ENCODE peak calls at places on chromosomes 6 and 20, in eight cellular contexts. H, Y, T, W, N, E, G and I are unnamed samples.

GRCh38 chr6:41100871-41101287 is 28.1 kb downstream of the NFYA start:
- DNase-seq in H (no peak), Y (no peak), T (no peak), W (peak), N (peak), E (no peak), G (no peak), I (no peak)

GRCh38 chr6:112595201-112595600 is 248.1 kb downstream of the RFPL4B start:
- DNase-seq in H (no peak), Y (no peak), T (no peak), W (no peak), N (no peak), E (no peak), G (no peak), I (no peak)

GRCh38 chr20:20425785-20426471 is 58.0 kb downstream of the INSM1 start:
- DNase-seq in H (no peak), Y (no peak), T (no peak), W (no peak), N (no peak), E (no peak), G (no peak), I (no peak)

GRCh38 chr6:124226396-124226795 is 422.7 kb downstream of the NKAIN2 start:
- DNase-seq in H (no peak), Y (no peak), T (peak), W (peak), N (no peak), E (peak), G (no peak), I (no peak)

GRCh38 chr6:35413911-35414310 is 38.2 kb upstream of the FANCE start:
- DNase-seq in H (no peak), Y (no peak), T (no peak), W (no peak), N (no peak), E (no peak), G (no peak), I (no peak)

GRCh38 chr6:109139109-109139508 is 43.8 kb downstream of the CEP57L1 start:
- DNase-seq in H (no peak), Y (no peak), T (peak), W (peak), N (no peak), E (peak), G (no peak), I (no peak)

GRCh38 chr20:35251613-35251940 is 25.1 kb downstream of the MMP24 start:
- DNase-seq in H (no peak), Y (no peak), T (no peak), W (no peak), N (no peak), E (no peak), G (no peak), I (no peak)

GRCh38 chr20:48942730-48943129 is 21.2 kb downstream of the ARFGEF2 start:
- DNase-seq in H (no peak), Y (no peak), T (no peak), W (no peak), N (no peak), E (no peak), G (no peak), I (no peak)

GRCh38 chr6:85392379-85392778 is 57.5 kb upstream of the NT5E start:
- DNase-seq in H (no peak), Y (no peak), T (no peak), W (no peak), N (no peak), E (no peak), G (no peak), I (no peak)

GRCh38 chr6:85400331-85400730 is 49.6 kb upstream of the NT5E start:
- DNase-seq in H (no peak), Y (no peak), T (no peak), W (no peak), N (no peak), E (no peak), G (no peak), I (no peak)

GRCh38 chr6:85394853-85395538 is 54.9 kb upstream of the NT5E start:
- DNase-seq in H (no peak), Y (no peak), T (no peak), W (peak), N (no peak), E (no peak), G (no peak), I (no peak)

GRCh38 chr6:85396159-85396808 is 53.6 kb upstream of the NT5E start:
- DNase-seq in H (no peak), Y (no peak), T (no peak), W (no peak), N (no peak), E (no peak), G (no peak), I (no peak)

DNA sequence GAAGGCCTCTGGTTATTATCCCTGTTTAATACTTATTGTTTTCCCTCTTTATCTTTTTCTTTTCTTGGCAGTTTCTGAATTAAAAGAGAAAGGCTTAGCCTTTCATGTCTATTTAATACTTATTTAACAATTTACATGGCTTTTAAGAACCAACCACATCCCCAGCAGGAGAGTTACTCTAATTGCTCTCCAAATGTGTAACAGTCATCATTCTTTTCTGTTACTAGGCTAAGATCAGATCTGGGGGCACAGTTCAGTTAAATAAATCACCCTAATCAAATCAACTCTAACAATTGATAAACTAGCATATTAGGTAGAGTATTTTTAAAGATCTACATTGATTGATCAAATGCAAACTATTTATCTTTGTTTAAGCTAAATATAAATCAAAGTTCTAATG is 54.1 kb upstream of the NT5E start:
- DNase-seq in H (no peak), Y (no peak), T (no peak), W (no peak), N (no peak), E (no peak), G (no peak), I (no peak)
- H3K4me3 ChIP-seq in H (no peak), Y (no peak), T (no peak), W (no peak), N (no peak), E (no peak), G (no peak), I (no peak)

GRCh38 chr6:24994812-24995211 is 59.1 kb upstream of the RIPOR2 start:
- DNase-seq in H (no peak), Y (no peak), T (no peak), W (no peak), N (no peak), E (no peak), G (no peak), I (no peak)
- TF ChIP-seq CTCF in H (peak), Y (peak), T (no peak), W (no peak), N (no peak), E (peak), G (no peak), I (peak)

GRCh38 chr6:27840572-27840971 is 71.6 kb downstream of the OR2B2 start:
- DNase-seq in H (no peak), Y (no peak), T (no peak), W (no peak), N (no peak), E (no peak), G (no peak), I (no peak)
- H3K4me3 ChIP-seq in H (no peak), Y (no peak), T (no peak), W (no peak), N (no peak), E (no peak), G (no peak), I (no peak)

DNA sequence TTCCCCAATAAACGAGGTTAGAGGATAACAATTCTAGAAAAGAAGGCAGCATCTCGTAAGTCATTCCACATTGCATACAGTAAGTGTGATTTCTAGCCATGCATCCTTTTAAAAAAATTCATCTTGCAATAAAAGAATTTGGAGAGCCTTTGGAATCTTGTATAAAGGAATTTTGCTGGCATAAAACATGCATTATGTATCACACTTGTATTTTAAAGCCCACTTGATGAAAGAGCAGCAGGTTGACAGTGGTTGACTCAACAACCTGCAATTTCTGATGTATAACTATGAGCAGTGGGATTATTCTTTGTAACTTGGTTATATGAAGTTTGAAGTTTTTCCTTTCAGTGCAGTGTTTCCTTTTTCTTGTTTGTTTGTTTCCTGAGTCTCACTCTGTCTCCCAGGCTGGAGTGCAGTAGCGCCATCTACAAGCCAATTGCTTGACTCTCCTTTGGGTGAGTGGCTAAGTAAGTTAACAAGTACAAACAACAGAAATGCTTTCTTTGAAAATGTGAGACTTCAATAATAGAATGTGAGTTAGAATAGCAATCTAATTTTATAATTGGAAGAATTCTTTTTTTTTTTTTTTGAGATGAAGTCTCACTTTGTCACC is 39.9 kb downstream of the JARID2 start:
- DNase-seq in H (no peak), Y (no peak), T (peak), W (no peak), N (no peak), E (no peak), G (no peak), I (no peak)
- TF ChIP-seq CTCF in H (no peak), Y (no peak), T (peak), W (peak), N (no peak), E (no peak), G (no peak), I (no peak)

DNA sequence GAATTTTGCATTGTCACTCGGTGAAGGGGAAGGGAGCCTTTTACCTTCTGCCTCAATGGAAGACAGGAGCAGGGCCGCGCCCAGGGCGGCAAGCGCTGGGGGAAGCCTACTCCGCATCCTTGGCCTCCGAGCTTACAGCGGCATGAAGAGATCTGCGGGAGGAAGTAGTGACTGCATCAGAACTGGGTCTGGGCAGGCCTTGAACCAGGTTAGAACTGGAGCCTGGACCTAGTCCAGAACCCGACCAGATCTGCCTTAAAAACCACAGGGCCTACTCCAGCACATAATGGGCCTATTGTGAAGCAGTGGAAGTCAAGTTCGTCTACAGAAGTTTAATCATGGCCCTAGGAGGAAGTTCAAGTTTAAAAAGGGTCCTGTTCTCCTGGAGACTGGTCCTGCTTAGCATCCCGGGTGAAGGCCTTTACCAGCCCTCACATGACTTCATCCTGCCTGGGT is 3.1 kb downstream of the COL12A1 start:
- DNase-seq in H (no peak), Y (no peak), T (peak), W (peak), N (peak), E (no peak), G (no peak), I (no peak)
- H3K4me3 ChIP-seq in H (peak), Y (peak), T (peak), W (peak), N (peak), E (peak), G (no peak), I (peak)

DNA sequence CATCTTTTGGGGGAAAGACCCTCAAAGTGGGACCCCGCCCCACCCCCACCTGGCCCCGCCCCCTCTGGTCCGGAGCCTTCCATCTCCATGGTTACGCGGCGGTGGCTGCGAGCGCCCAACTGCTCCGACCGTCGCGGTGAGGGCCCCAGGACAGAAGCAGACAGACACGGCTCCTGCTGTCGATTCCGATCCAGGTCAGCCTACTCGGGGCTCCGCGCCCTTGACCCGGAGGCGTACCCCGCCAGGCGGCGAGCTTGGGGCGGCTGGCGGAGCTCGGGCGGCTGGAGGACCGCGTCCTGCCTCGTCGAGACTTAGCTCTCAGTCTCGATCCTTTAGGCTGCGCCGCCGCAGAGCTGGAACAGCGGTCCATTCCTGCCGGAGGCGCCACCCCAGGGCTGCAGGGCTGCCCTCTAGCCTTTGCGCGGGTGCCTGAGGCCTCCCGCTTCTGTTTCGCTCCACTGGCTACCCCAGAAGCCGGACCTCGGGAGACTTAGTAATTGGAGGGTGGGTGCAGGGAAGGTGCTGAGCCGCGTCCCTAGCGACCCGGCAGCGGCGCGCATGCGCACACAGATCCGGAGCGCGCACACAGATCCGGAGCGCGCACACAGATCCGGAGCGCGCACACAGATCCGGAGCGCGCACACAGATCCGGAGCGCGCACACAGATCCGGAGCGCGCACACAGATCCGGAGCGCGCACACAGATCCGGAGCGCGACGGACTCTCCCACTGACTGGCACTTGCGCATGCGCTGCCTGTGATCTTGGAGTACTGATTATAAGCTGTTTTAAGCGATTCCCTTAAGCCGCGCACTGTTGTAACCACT is at the start of gene CFAP206:
- DNase-seq in H (peak), Y (no peak), T (peak), W (peak), N (peak), E (peak), G (peak), I (peak)
- TF ChIP-seq CTCF in H (peak), Y (peak), T (no peak), W (peak), N (no peak), E (no peak), G (no peak), I (peak)